ENCODE peak calls at places on chromosomes 11 and 22, in eight cellular contexts. O, U, C, Z, P, I, W and D are unnamed samples.

GRCh38 chr11:44931466-44931865 is 19.2 kb downstream of the TP53I11 start:
- DNase-seq in P (no peak), I (no peak), W (no peak), U (no peak), C (no peak), O (no peak), Z (no peak), D (no peak)

GRCh38 chr11:113675003-113675471 is 31.1 kb downstream of the TMPRSS5 start:
- DNase-seq in U (peak; percentile 20), P (no peak), I (peak; percentile 73), O (no peak), W (peak; percentile 98), C (no peak), Z (peak; percentile 84), D (peak; percentile 95)

GRCh38 chr11:125365196-125365931 is 130.7 kb downstream of the FEZ1 start:
- DNase-seq in I (no peak), Z (no peak), W (peak; percentile 22), O (no peak), P (no peak), C (no peak), U (no peak), D (no peak)

GRCh38 chr22:46335201-46336118 is at the start of gene TRMU:
- DNase-seq in Z (peak; percentile 28), C (peak; percentile 66), P (peak; percentile 53), U (peak; percentile 74), I (peak; percentile 79), W (peak; percentile 96), O (no peak), D (peak; percentile 99)

GRCh38 chr22:24189249-24190158 is 8.2 kb downstream of the SUSD2 start:
- DNase-seq in O (no peak), U (peak; percentile 53), W (peak; percentile 80), C (no peak), I (peak; percentile 88), Z (no peak), P (no peak), D (peak; percentile 100)

GRCh38 chr11:48088682-48089050 is 108.3 kb downstream of the PTPRJ start:
- DNase-seq in O (no peak), Z (no peak), U (no peak), I (no peak), P (no peak), W (no peak), C (no peak), D (no peak)

GRCh38 chr11:133821776-133822175 is 23.5 kb downstream of the SPATA19 start:
- DNase-seq in W (peak; percentile 22), Z (no peak), P (no peak), U (no peak), O (no peak), I (peak; percentile 36), C (no peak), D (no peak)

GRCh38 chr11:125036933-125037332 is 26.2 kb upstream of the SLC37A2 start:
- DNase-seq in Z (peak; percentile 58), C (no peak), W (peak; percentile 96), P (no peak), U (no peak), O (no peak), I (peak; percentile 31), D (peak; percentile 60)

GRCh38 chr11:68211546-68211945 is 1.6 kb downstream of the KMT5B start:
- DNase-seq in Z (no peak), O (no peak), U (no peak), C (no peak), P (no peak), I (no peak), W (no peak), D (peak; percentile 51)

GRCh38 chr22:25884121-25884520 is 142.1 kb downstream of the MYO18B start:
- DNase-seq in Z (no peak), C (no peak), W (no peak), I (no peak), U (no peak), P (no peak), O (no peak), D (no peak)

GRCh38 chr11:28524098-28524497 is 415.9 kb downstream of the METTL15 start:
- DNase-seq in C (no peak), W (peak; percentile 3), Z (no peak), O (no peak), U (no peak), P (no peak), I (no peak), D (peak; percentile 27)

GRCh38 chr11:69948256-69949141 is 129.3 kb upstream of the FGF3 start:
- DNase-seq in C (no peak), P (no peak), O (no peak), I (peak; percentile 46), Z (no peak), U (no peak), W (peak; percentile 69), D (peak; percentile 87)

GRCh38 chr11:35605691-35606090 is 12.6 kb upstream of the FJX1 start:
- DNase-seq in W (peak; percentile 42), C (no peak), P (no peak), Z (no peak), O (no peak), I (no peak), U (no peak), D (peak; percentile 43)

GRCh38 chr11:119148855-119149370 is at the start of gene ABCG4:
- DNase-seq in O (no peak), I (peak; percentile 14), U (peak; percentile 16), W (peak; percentile 49), P (no peak), C (no peak), Z (no peak), D (peak; percentile 81)

GRCh38 chr11:110299006-110299785 is 2.8 kb upstream of the RDX start:
- DNase-seq in I (no peak), O (no peak), P (no peak), W (no peak), C (no peak), U (no peak), Z (no peak), D (no peak)

GRCh38 chr22:34437140-34437539 is 516.9 kb upstream of the LARGE1 start:
- DNase-seq in P (no peak), C (no peak), U (no peak), W (no peak), Z (no peak), O (no peak), I (no peak), D (no peak)

GRCh38 chr22:19986011-19986409 is 30.6 kb downstream of the ARVCF start:
- DNase-seq in U (no peak), I (no peak), P (no peak), C (no peak), Z (no peak), O (no peak), W (no peak), D (no peak)

GRCh38 chr22:35842954-35843353 is 125.3 kb downstream of the APOL5 start:
- DNase-seq in W (peak; percentile 76), Z (no peak), P (no peak), O (no peak), I (peak; percentile 66), U (no peak), C (no peak), D (peak; percentile 51)

GRCh38 chr11:729492-730074 is 17.7 kb upstream of the TALDO1 start:
- DNase-seq in O (no peak), P (no peak), C (no peak), U (no peak), Z (no peak), I (no peak), W (no peak), D (peak; percentile 54)

GRCh38 chr11:96185220-96185768 is 157.7 kb downstream of the MAML2 start:
- DNase-seq in C (no peak), U (no peak), W (no peak), I (no peak), P (no peak), Z (no peak), O (no peak), D (no peak)

GRCh38 chr11:122271747-122272146 is 155.7 kb upstream of the BLID start:
- DNase-seq in W (no peak), Z (no peak), C (no peak), I (no peak), P (no peak), U (no peak), O (no peak), D (no peak)

GRCh38 chr11:71240865-71241691 is 11.3 kb downstream of the SHANK2 start:
- DNase-seq in I (peak; percentile 92), C (no peak), W (peak; percentile 84), P (no peak), O (no peak), U (no peak), Z (peak; percentile 59), D (peak; percentile 94)

GRCh38 chr11:122045181-122045586 is 70.8 kb downstream of the BLID start:
- DNase-seq in I (peak; percentile 63), U (no peak), P (no peak), C (no peak), O (no peak), Z (peak; percentile 64), W (peak; percentile 85), D (peak; percentile 56)

GRCh38 chr11:36312593-36312990 is 16.5 kb downstream of the PRR5L start:
- DNase-seq in W (peak; percentile 43), C (no peak), P (no peak), U (no peak), O (no peak), I (peak; percentile 83), Z (peak; percentile 70), D (no peak)

GRCh38 chr11:119167933-119168332 is 592 bp upstream of the NLRX1 start:
- DNase-seq in O (no peak), U (no peak), Z (no peak), C (no peak), I (peak; percentile 23), W (peak; percentile 46), P (no peak), D (peak; percentile 89)

GRCh38 chr22:23772315-23773246 is at the start of gene MMP11:
- DNase-seq in Z (no peak), P (peak; percentile 24), W (peak; percentile 70), I (peak; percentile 27), O (no peak), U (peak; percentile 34), C (peak; percentile 37), D (peak; percentile 97)

GRCh38 chr22:18152519-18152918 is 2.5 kb downstream of the USP18 start:
- DNase-seq in Z (no peak), O (no peak), W (no peak), P (no peak), C (no peak), U (peak; percentile 41), I (no peak), D (peak; percentile 53)